ENCODE peak calls at places on chromosome 20, in nine cellular contexts. One of them, this sample, is unnamed.

GRCh38 chr20:8414611-8415274 is 282.7 kb downstream of the PLCB1 start:
- DNase-seq in GM03348: peak; percentile 60
- DNase-seq in stimulated activated CD8-positive, alpha-beta memory T cell treated with anti-CD3 and anti-CD28 coated beads, Interleukin-2, amount 100 ng/mL, for 1 hour: no peak
- DNase-seq in HTR-8/SVneo: no peak
- DNase-seq in HuH-7.5: no peak
- DNase-seq in H9: no peak
- DNase-seq in brain microvascular endothelial cell: peak; percentile 19
- DNase-seq in naive thymus-derived CD8-positive, alpha-beta T cell: no peak
- DNase-seq in mesendoderm: no peak
- DNase-seq in this sample: peak; percentile 67

GRCh38 chr20:17223553-17223952 is 3.3 kb upstream of the PCSK2 start:
- DNase-seq in GM03348: no peak
- DNase-seq in mesendoderm: no peak
- DNase-seq in HTR-8/SVneo: no peak
- DNase-seq in HuH-7.5: no peak
- DNase-seq in H9: no peak
- DNase-seq in stimulated activated CD8-positive, alpha-beta memory T cell treated with anti-CD3 and anti-CD28 coated beads, Interleukin-2, amount 100 ng/mL, for 1 hour: no peak
- DNase-seq in naive thymus-derived CD8-positive, alpha-beta T cell: no peak
- DNase-seq in brain microvascular endothelial cell: no peak
- DNase-seq in this sample: no peak

GRCh38 chr20:36628076-36628475 is 17.9 kb downstream of the SLA2 start:
- DNase-seq in GM03348: no peak
- DNase-seq in mesendoderm: no peak
- DNase-seq in stimulated activated CD8-positive, alpha-beta memory T cell treated with anti-CD3 and anti-CD28 coated beads, Interleukin-2, amount 100 ng/mL, for 1 hour: peak; percentile 15
- DNase-seq in HTR-8/SVneo: no peak
- DNase-seq in HuH-7.5: no peak
- DNase-seq in naive thymus-derived CD8-positive, alpha-beta T cell: no peak
- DNase-seq in brain microvascular endothelial cell: peak; percentile 22
- DNase-seq in H9: no peak
- DNase-seq in this sample: no peak

GRCh38 chr20:56195946-56196345 is 52.6 kb upstream of the MC3R start:
- DNase-seq in HuH-7.5: no peak
- DNase-seq in stimulated activated CD8-positive, alpha-beta memory T cell treated with anti-CD3 and anti-CD28 coated beads, Interleukin-2, amount 100 ng/mL, for 1 hour: no peak
- DNase-seq in GM03348: no peak
- DNase-seq in naive thymus-derived CD8-positive, alpha-beta T cell: no peak
- DNase-seq in brain microvascular endothelial cell: no peak
- DNase-seq in mesendoderm: no peak
- DNase-seq in H9: no peak
- DNase-seq in HTR-8/SVneo: no peak
- DNase-seq in this sample: no peak

GRCh38 chr20:57620274-57620990 is at the start of gene ZBP1:
- DNase-seq in stimulated activated CD8-positive, alpha-beta memory T cell treated with anti-CD3 and anti-CD28 coated beads, Interleukin-2, amount 100 ng/mL, for 1 hour: no peak
- DNase-seq in mesendoderm: no peak
- DNase-seq in naive thymus-derived CD8-positive, alpha-beta T cell: peak; percentile 53
- DNase-seq in H9: no peak
- DNase-seq in brain microvascular endothelial cell: no peak
- DNase-seq in GM03348: no peak
- DNase-seq in HTR-8/SVneo: no peak
- DNase-seq in HuH-7.5: no peak
- DNase-seq in this sample: no peak

GRCh38 chr20:58652606-58653303 is 1.7 kb downstream of the STX16 start:
- DNase-seq in GM03348: no peak
- DNase-seq in stimulated activated CD8-positive, alpha-beta memory T cell treated with anti-CD3 and anti-CD28 coated beads, Interleukin-2, amount 100 ng/mL, for 1 hour: no peak
- DNase-seq in brain microvascular endothelial cell: no peak
- DNase-seq in HTR-8/SVneo: no peak
- DNase-seq in mesendoderm: no peak
- DNase-seq in naive thymus-derived CD8-positive, alpha-beta T cell: no peak
- DNase-seq in HuH-7.5: no peak
- DNase-seq in H9: no peak
- DNase-seq in this sample: no peak

GRCh38 chr20:1628621-1629020 is 8.8 kb upstream of the SIRPB1 start:
- DNase-seq in mesendoderm: no peak
- DNase-seq in stimulated activated CD8-positive, alpha-beta memory T cell treated with anti-CD3 and anti-CD28 coated beads, Interleukin-2, amount 100 ng/mL, for 1 hour: no peak
- DNase-seq in brain microvascular endothelial cell: no peak
- DNase-seq in GM03348: no peak
- DNase-seq in HTR-8/SVneo: no peak
- DNase-seq in naive thymus-derived CD8-positive, alpha-beta T cell: no peak
- DNase-seq in H9: no peak
- DNase-seq in HuH-7.5: no peak
- DNase-seq in this sample: no peak

GRCh38 chr20:59811681-59812171 is 121.7 kb downstream of the SYCP2 start:
- DNase-seq in H9: peak; percentile 17
- DNase-seq in brain microvascular endothelial cell: no peak
- DNase-seq in GM03348: no peak
- DNase-seq in stimulated activated CD8-positive, alpha-beta memory T cell treated with anti-CD3 and anti-CD28 coated beads, Interleukin-2, amount 100 ng/mL, for 1 hour: no peak
- DNase-seq in mesendoderm: no peak
- DNase-seq in HTR-8/SVneo: no peak
- DNase-seq in naive thymus-derived CD8-positive, alpha-beta T cell: peak; percentile 11
- DNase-seq in HuH-7.5: no peak
- DNase-seq in this sample: no peak

GRCh38 chr20:21682576-21682975 is 22.9 kb upstream of the PAX1 start:
- DNase-seq in stimulated activated CD8-positive, alpha-beta memory T cell treated with anti-CD3 and anti-CD28 coated beads, Interleukin-2, amount 100 ng/mL, for 1 hour: no peak
- DNase-seq in HuH-7.5: no peak
- DNase-seq in brain microvascular endothelial cell: no peak
- DNase-seq in HTR-8/SVneo: no peak
- DNase-seq in naive thymus-derived CD8-positive, alpha-beta T cell: no peak
- DNase-seq in H9: no peak
- DNase-seq in mesendoderm: no peak
- DNase-seq in GM03348: no peak
- DNase-seq in this sample: no peak

GRCh38 chr20:63810730-63811490 is 20.2 kb downstream of the ZBTB46 start:
- DNase-seq in naive thymus-derived CD8-positive, alpha-beta T cell: no peak
- DNase-seq in GM03348: peak; percentile 35
- DNase-seq in HuH-7.5: no peak
- DNase-seq in mesendoderm: no peak
- DNase-seq in brain microvascular endothelial cell: no peak
- DNase-seq in H9: no peak
- DNase-seq in HTR-8/SVneo: no peak
- DNase-seq in stimulated activated CD8-positive, alpha-beta memory T cell treated with anti-CD3 and anti-CD28 coated beads, Interleukin-2, amount 100 ng/mL, for 1 hour: no peak
- DNase-seq in this sample: no peak

GRCh38 chr20:62405108-62405980 is 1.7 kb downstream of the CABLES2 start:
- DNase-seq in stimulated activated CD8-positive, alpha-beta memory T cell treated with anti-CD3 and anti-CD28 coated beads, Interleukin-2, amount 100 ng/mL, for 1 hour: no peak
- DNase-seq in mesendoderm: peak; percentile 69
- DNase-seq in HTR-8/SVneo: peak; percentile 93
- DNase-seq in HuH-7.5: peak; percentile 95
- DNase-seq in GM03348: peak; percentile 65
- DNase-seq in naive thymus-derived CD8-positive, alpha-beta T cell: no peak
- DNase-seq in brain microvascular endothelial cell: peak; percentile 35
- DNase-seq in H9: peak; percentile 72
- DNase-seq in this sample: peak; percentile 75

GRCh38 chr20:44208165-44208564 is 2.4 kb downstream of the OSER1 start:
- DNase-seq in H9: no peak
- DNase-seq in brain microvascular endothelial cell: no peak
- DNase-seq in stimulated activated CD8-positive, alpha-beta memory T cell treated with anti-CD3 and anti-CD28 coated beads, Interleukin-2, amount 100 ng/mL, for 1 hour: no peak
- DNase-seq in naive thymus-derived CD8-positive, alpha-beta T cell: no peak
- DNase-seq in GM03348: no peak
- DNase-seq in HuH-7.5: no peak
- DNase-seq in HTR-8/SVneo: no peak
- DNase-seq in mesendoderm: no peak
- DNase-seq in this sample: no peak

GRCh38 chr20:52269327-52269726 is 77.7 kb upstream of the ZFP64 start:
- DNase-seq in GM03348: peak; percentile 56
- DNase-seq in H9: no peak
- DNase-seq in stimulated activated CD8-positive, alpha-beta memory T cell treated with anti-CD3 and anti-CD28 coated beads, Interleukin-2, amount 100 ng/mL, for 1 hour: no peak
- DNase-seq in naive thymus-derived CD8-positive, alpha-beta T cell: no peak
- DNase-seq in mesendoderm: no peak
- DNase-seq in HuH-7.5: no peak
- DNase-seq in HTR-8/SVneo: no peak
- DNase-seq in brain microvascular endothelial cell: no peak
- DNase-seq in this sample: no peak

GRCh38 chr20:36205026-36205425 is 31.3 kb upstream of the AAR2 start:
- DNase-seq in brain microvascular endothelial cell: no peak
- DNase-seq in HuH-7.5: no peak
- DNase-seq in stimulated activated CD8-positive, alpha-beta memory T cell treated with anti-CD3 and anti-CD28 coated beads, Interleukin-2, amount 100 ng/mL, for 1 hour: no peak
- DNase-seq in naive thymus-derived CD8-positive, alpha-beta T cell: no peak
- DNase-seq in mesendoderm: no peak
- DNase-seq in HTR-8/SVneo: no peak
- DNase-seq in H9: no peak
- DNase-seq in GM03348: no peak
- DNase-seq in this sample: peak; percentile 5

GRCh38 chr20:12557224-12557623 is 451.5 kb upstream of the SPTLC3 start:
- DNase-seq in GM03348: no peak
- DNase-seq in H9: no peak
- DNase-seq in brain microvascular endothelial cell: no peak
- DNase-seq in HTR-8/SVneo: no peak
- DNase-seq in HuH-7.5: no peak
- DNase-seq in naive thymus-derived CD8-positive, alpha-beta T cell: no peak
- DNase-seq in stimulated activated CD8-positive, alpha-beta memory T cell treated with anti-CD3 and anti-CD28 coated beads, Interleukin-2, amount 100 ng/mL, for 1 hour: no peak
- DNase-seq in mesendoderm: no peak
- DNase-seq in this sample: no peak

GRCh38 chr20:52724586-52724985 is 247.6 kb upstream of the TSHZ2 start:
- DNase-seq in mesendoderm: no peak
- DNase-seq in brain microvascular endothelial cell: no peak
- DNase-seq in H9: no peak
- DNase-seq in HTR-8/SVneo: no peak
- DNase-seq in GM03348: no peak
- DNase-seq in HuH-7.5: no peak
- DNase-seq in stimulated activated CD8-positive, alpha-beta memory T cell treated with anti-CD3 and anti-CD28 coated beads, Interleukin-2, amount 100 ng/mL, for 1 hour: no peak
- DNase-seq in naive thymus-derived CD8-positive, alpha-beta T cell: no peak
- DNase-seq in this sample: no peak

GRCh38 chr20:38915355-38915754 is 10.9 kb upstream of the FAM83D start:
- DNase-seq in HTR-8/SVneo: no peak
- DNase-seq in H9: no peak
- DNase-seq in mesendoderm: no peak
- DNase-seq in GM03348: no peak
- DNase-seq in stimulated activated CD8-positive, alpha-beta memory T cell treated with anti-CD3 and anti-CD28 coated beads, Interleukin-2, amount 100 ng/mL, for 1 hour: no peak
- DNase-seq in naive thymus-derived CD8-positive, alpha-beta T cell: no peak
- DNase-seq in HuH-7.5: no peak
- DNase-seq in brain microvascular endothelial cell: no peak
- DNase-seq in this sample: no peak

GRCh38 chr20:61955668-61956395 is 109.8 kb downstream of the TAF4 start:
- DNase-seq in HTR-8/SVneo: no peak
- DNase-seq in H9: no peak
- DNase-seq in HuH-7.5: no peak
- DNase-seq in brain microvascular endothelial cell: no peak
- DNase-seq in GM03348: no peak
- DNase-seq in naive thymus-derived CD8-positive, alpha-beta T cell: no peak
- DNase-seq in stimulated activated CD8-positive, alpha-beta memory T cell treated with anti-CD3 and anti-CD28 coated beads, Interleukin-2, amount 100 ng/mL, for 1 hour: no peak
- DNase-seq in mesendoderm: no peak
- DNase-seq in this sample: no peak

GRCh38 chr20:48139262-48140041 is 354.2 kb upstream of the SULF2 start:
- DNase-seq in GM03348: no peak
- DNase-seq in HuH-7.5: no peak
- DNase-seq in H9: no peak
- DNase-seq in HTR-8/SVneo: no peak
- DNase-seq in brain microvascular endothelial cell: no peak
- DNase-seq in naive thymus-derived CD8-positive, alpha-beta T cell: no peak
- DNase-seq in mesendoderm: no peak
- DNase-seq in stimulated activated CD8-positive, alpha-beta memory T cell treated with anti-CD3 and anti-CD28 coated beads, Interleukin-2, amount 100 ng/mL, for 1 hour: no peak
- DNase-seq in this sample: peak; percentile 91

GRCh38 chr20:53387983-53388675 is 205.5 kb downstream of the ZNF217 start:
- DNase-seq in H9: no peak
- DNase-seq in naive thymus-derived CD8-positive, alpha-beta T cell: peak; percentile 67
- DNase-seq in stimulated activated CD8-positive, alpha-beta memory T cell treated with anti-CD3 and anti-CD28 coated beads, Interleukin-2, amount 100 ng/mL, for 1 hour: no peak
- DNase-seq in brain microvascular endothelial cell: no peak
- DNase-seq in GM03348: no peak
- DNase-seq in HTR-8/SVneo: no peak
- DNase-seq in HuH-7.5: no peak
- DNase-seq in mesendoderm: no peak
- DNase-seq in this sample: no peak

GRCh38 chr20:32333181-32333987 is 24.7 kb upstream of the ASXL1 start:
- DNase-seq in mesendoderm: no peak
- DNase-seq in H9: no peak
- DNase-seq in HuH-7.5: no peak
- DNase-seq in naive thymus-derived CD8-positive, alpha-beta T cell: no peak
- DNase-seq in GM03348: no peak
- DNase-seq in HTR-8/SVneo: no peak
- DNase-seq in stimulated activated CD8-positive, alpha-beta memory T cell treated with anti-CD3 and anti-CD28 coated beads, Interleukin-2, amount 100 ng/mL, for 1 hour: no peak
- DNase-seq in brain microvascular endothelial cell: no peak
- DNase-seq in this sample: no peak

GRCh38 chr20:16301981-16302380 is 271.3 kb downstream of the KIF16B start:
- DNase-seq in stimulated activated CD8-positive, alpha-beta memory T cell treated with anti-CD3 and anti-CD28 coated beads, Interleukin-2, amount 100 ng/mL, for 1 hour: no peak
- DNase-seq in HuH-7.5: no peak
- DNase-seq in GM03348: no peak
- DNase-seq in naive thymus-derived CD8-positive, alpha-beta T cell: no peak
- DNase-seq in mesendoderm: no peak
- DNase-seq in H9: no peak
- DNase-seq in HTR-8/SVneo: no peak
- DNase-seq in brain microvascular endothelial cell: no peak
- DNase-seq in this sample: no peak

GRCh38 chr20:34570859-34571306 is 12.4 kb downstream of the MAP1LC3A start:
- DNase-seq in HTR-8/SVneo: no peak
- DNase-seq in HuH-7.5: no peak
- DNase-seq in stimulated activated CD8-positive, alpha-beta memory T cell treated with anti-CD3 and anti-CD28 coated beads, Interleukin-2, amount 100 ng/mL, for 1 hour: no peak
- DNase-seq in naive thymus-derived CD8-positive, alpha-beta T cell: no peak
- DNase-seq in GM03348: no peak
- DNase-seq in H9: no peak
- DNase-seq in brain microvascular endothelial cell: peak; percentile 88
- DNase-seq in mesendoderm: peak; percentile 19
- DNase-seq in this sample: peak; percentile 83

GRCh38 chr20:46757135-46757534 is 47.7 kb downstream of the SLC2A10 start:
- DNase-seq in brain microvascular endothelial cell: no peak
- DNase-seq in HTR-8/SVneo: no peak
- DNase-seq in HuH-7.5: no peak
- DNase-seq in naive thymus-derived CD8-positive, alpha-beta T cell: no peak
- DNase-seq in mesendoderm: no peak
- DNase-seq in stimulated activated CD8-positive, alpha-beta memory T cell treated with anti-CD3 and anti-CD28 coated beads, Interleukin-2, amount 100 ng/mL, for 1 hour: no peak
- DNase-seq in GM03348: no peak
- DNase-seq in H9: no peak
- DNase-seq in this sample: no peak

GRCh38 chr20:13312300-13312699 is 91.2 kb downstream of the ISM1 start:
- DNase-seq in HTR-8/SVneo: no peak
- DNase-seq in GM03348: no peak
- DNase-seq in naive thymus-derived CD8-positive, alpha-beta T cell: no peak
- DNase-seq in brain microvascular endothelial cell: no peak
- DNase-seq in stimulated activated CD8-positive, alpha-beta memory T cell treated with anti-CD3 and anti-CD28 coated beads, Interleukin-2, amount 100 ng/mL, for 1 hour: no peak
- DNase-seq in H9: no peak
- DNase-seq in HuH-7.5: no peak
- DNase-seq in mesendoderm: no peak
- DNase-seq in this sample: no peak

GRCh38 chr20:46935394-46936017 is 40.9 kb downstream of the EYA2 start:
- DNase-seq in brain microvascular endothelial cell: no peak
- DNase-seq in HTR-8/SVneo: no peak
- DNase-seq in naive thymus-derived CD8-positive, alpha-beta T cell: no peak
- DNase-seq in H9: no peak
- DNase-seq in HuH-7.5: no peak
- DNase-seq in stimulated activated CD8-positive, alpha-beta memory T cell treated with anti-CD3 and anti-CD28 coated beads, Interleukin-2, amount 100 ng/mL, for 1 hour: no peak
- DNase-seq in mesendoderm: no peak
- DNase-seq in GM03348: no peak
- DNase-seq in this sample: no peak

GRCh38 chr20:48041078-48041780 is 255.9 kb upstream of the SULF2 start:
- DNase-seq in naive thymus-derived CD8-positive, alpha-beta T cell: no peak
- DNase-seq in stimulated activated CD8-positive, alpha-beta memory T cell treated with anti-CD3 and anti-CD28 coated beads, Interleukin-2, amount 100 ng/mL, for 1 hour: no peak
- DNase-seq in GM03348: no peak
- DNase-seq in HTR-8/SVneo: no peak
- DNase-seq in brain microvascular endothelial cell: no peak
- DNase-seq in H9: no peak
- DNase-seq in HuH-7.5: no peak
- DNase-seq in mesendoderm: no peak
- DNase-seq in this sample: no peak